ENCODE peak calls at places on chromosomes 6 and 20, in five cellular contexts. One of them, this sample, is unnamed.

GRCh38 chr6:110738899-110739365 is 76.3 kb downstream of the CDK19 start:
- DNase-seq in substantia nigra: no peak
- DNase-seq in BJ: no peak
- DNase-seq in cerebellum: no peak
- DNase-seq in stimulated activated CD8-positive, alpha-beta memory T cell treated with anti-CD3 and anti-CD28 coated beads, Interleukin-2, amount 100 ng/mL, for 1 hour: no peak
- DNase-seq in this sample: no peak

GRCh38 chr6:75481394-75481793 is 12.2 kb downstream of the FILIP1 start:
- DNase-seq in substantia nigra: no peak
- DNase-seq in BJ: no peak
- DNase-seq in cerebellum: no peak
- DNase-seq in stimulated activated CD8-positive, alpha-beta memory T cell treated with anti-CD3 and anti-CD28 coated beads, Interleukin-2, amount 100 ng/mL, for 1 hour: no peak
- DNase-seq in this sample: no peak

GRCh38 chr20:33162313-33162712 is 5.6 kb upstream of the BPIFA2 start:
- DNase-seq in substantia nigra: no peak
- DNase-seq in BJ: no peak
- DNase-seq in cerebellum: no peak
- DNase-seq in stimulated activated CD8-positive, alpha-beta memory T cell treated with anti-CD3 and anti-CD28 coated beads, Interleukin-2, amount 100 ng/mL, for 1 hour: no peak
- DNase-seq in this sample: no peak

GRCh38 chr6:104256547-104257144 is 603.1 kb downstream of the HACE1 start:
- DNase-seq in substantia nigra: no peak
- DNase-seq in BJ: no peak
- DNase-seq in cerebellum: no peak
- DNase-seq in stimulated activated CD8-positive, alpha-beta memory T cell treated with anti-CD3 and anti-CD28 coated beads, Interleukin-2, amount 100 ng/mL, for 1 hour: no peak
- DNase-seq in this sample: no peak

GRCh38 chr20:10761232-10761631 is 87.4 kb upstream of the JAG1 start:
- DNase-seq in substantia nigra: no peak
- DNase-seq in BJ: no peak
- DNase-seq in cerebellum: no peak
- DNase-seq in stimulated activated CD8-positive, alpha-beta memory T cell treated with anti-CD3 and anti-CD28 coated beads, Interleukin-2, amount 100 ng/mL, for 1 hour: no peak
- DNase-seq in this sample: no peak

GRCh38 chr6:27281105-27281539 is 31.0 kb downstream of the POM121L2 start:
- DNase-seq in substantia nigra: no peak
- DNase-seq in BJ: no peak
- DNase-seq in cerebellum: no peak
- DNase-seq in stimulated activated CD8-positive, alpha-beta memory T cell treated with anti-CD3 and anti-CD28 coated beads, Interleukin-2, amount 100 ng/mL, for 1 hour: no peak
- DNase-seq in this sample: no peak

GRCh38 chr20:56783826-56784225 is 154.7 kb downstream of the TFAP2C start:
- DNase-seq in substantia nigra: no peak
- DNase-seq in BJ: no peak
- DNase-seq in cerebellum: no peak
- DNase-seq in stimulated activated CD8-positive, alpha-beta memory T cell treated with anti-CD3 and anti-CD28 coated beads, Interleukin-2, amount 100 ng/mL, for 1 hour: no peak
- DNase-seq in this sample: no peak

GRCh38 chr6:90044833-90045337 is 150.6 kb downstream of the GJA10 start:
- DNase-seq in substantia nigra: no peak
- DNase-seq in BJ: peak; percentile 57
- DNase-seq in cerebellum: no peak
- DNase-seq in stimulated activated CD8-positive, alpha-beta memory T cell treated with anti-CD3 and anti-CD28 coated beads, Interleukin-2, amount 100 ng/mL, for 1 hour: no peak
- DNase-seq in this sample: no peak

GRCh38 chr6:69265706-69266105 is 531.1 kb downstream of the LMBRD1 start:
- DNase-seq in substantia nigra: no peak
- DNase-seq in BJ: no peak
- DNase-seq in cerebellum: no peak
- DNase-seq in stimulated activated CD8-positive, alpha-beta memory T cell treated with anti-CD3 and anti-CD28 coated beads, Interleukin-2, amount 100 ng/mL, for 1 hour: no peak
- DNase-seq in this sample: no peak

GRCh38 chr6:22929228-22929627 is 359.9 kb downstream of the HDGFL1 start:
- DNase-seq in substantia nigra: no peak
- DNase-seq in BJ: no peak
- DNase-seq in cerebellum: no peak
- DNase-seq in stimulated activated CD8-positive, alpha-beta memory T cell treated with anti-CD3 and anti-CD28 coated beads, Interleukin-2, amount 100 ng/mL, for 1 hour: no peak
- DNase-seq in this sample: no peak

This sample was measured in neuronal stem cell.